ENCODE peak calls at places on chromosomes 12 and 14, in five cellular contexts. One of them, this sample, is unnamed.

GRCh38 chr14:23076785-23077408 is 18.0 kb downstream of the ACIN1 start:
- DNase-seq in lower lobe of right lung: no peak
- DNase-seq in nephron progenitor cell: no peak
- DNase-seq in transverse colon: no peak
- DNase-seq in MM.1S: no peak
- DNase-seq in this sample: peak; percentile 52

GRCh38 chr12:106907846-106908245 is 47.9 kb upstream of the TMEM263 start:
- DNase-seq in transverse colon: no peak
- DNase-seq in lower lobe of right lung: no peak
- DNase-seq in nephron progenitor cell: no peak
- DNase-seq in MM.1S: no peak
- DNase-seq in this sample: no peak

GRCh38 chr12:98725481-98726247 is 80.6 kb downstream of the APAF1 start:
- DNase-seq in lower lobe of right lung: no peak
- DNase-seq in nephron progenitor cell: peak; percentile 50
- DNase-seq in transverse colon: no peak
- DNase-seq in MM.1S: peak; percentile 52
- DNase-seq in this sample: peak; percentile 66

GRCh38 chr12:125287155-125287847 is 222.1 kb downstream of the AACS start:
- DNase-seq in nephron progenitor cell: no peak
- DNase-seq in transverse colon: no peak
- DNase-seq in MM.1S: peak; percentile 43
- DNase-seq in lower lobe of right lung: no peak
- DNase-seq in this sample: no peak

GRCh38 chr12:89708793-89709156 is at the start of gene ATP2B1:
- DNase-seq in MM.1S: peak; percentile 88
- DNase-seq in transverse colon: peak; percentile 92
- DNase-seq in nephron progenitor cell: peak; percentile 86
- DNase-seq in lower lobe of right lung: peak; percentile 94
- DNase-seq in this sample: peak; percentile 95

GRCh38 chr14:23172096-23172495 is 11.4 kb downstream of the SLC7A8 start:
- DNase-seq in nephron progenitor cell: no peak
- DNase-seq in MM.1S: no peak
- DNase-seq in lower lobe of right lung: no peak
- DNase-seq in transverse colon: no peak
- DNase-seq in this sample: no peak

GRCh38 chr12:109192358-109192757 is 76.0 kb downstream of the ACACB start:
- DNase-seq in nephron progenitor cell: no peak
- DNase-seq in transverse colon: no peak
- DNase-seq in MM.1S: no peak
- DNase-seq in lower lobe of right lung: no peak
- DNase-seq in this sample: no peak

GRCh38 chr12:8644345-8645248 is 18.0 kb downstream of the MFAP5 start:
- DNase-seq in nephron progenitor cell: no peak
- DNase-seq in lower lobe of right lung: no peak
- DNase-seq in MM.1S: peak; percentile 89
- DNase-seq in transverse colon: no peak
- DNase-seq in this sample: no peak

GRCh38 chr12:68591716-68592437 is 18.8 kb upstream of the RAP1B start:
- DNase-seq in transverse colon: no peak
- DNase-seq in nephron progenitor cell: no peak
- DNase-seq in MM.1S: peak; percentile 80
- DNase-seq in lower lobe of right lung: no peak
- DNase-seq in this sample: no peak

GRCh38 chr12:97131220-97131981 is 224.3 kb downstream of the NEDD1 start:
- DNase-seq in lower lobe of right lung: no peak
- DNase-seq in MM.1S: no peak
- DNase-seq in transverse colon: no peak
- DNase-seq in nephron progenitor cell: no peak
- DNase-seq in this sample: peak; percentile 92

GRCh38 chr12:123036471-123037285 is 56.2 kb downstream of the ARL6IP4 start:
- DNase-seq in lower lobe of right lung: no peak
- DNase-seq in nephron progenitor cell: no peak
- DNase-seq in transverse colon: no peak
- DNase-seq in MM.1S: no peak
- DNase-seq in this sample: no peak

GRCh38 chr12:101772019-101772774 is 32.9 kb upstream of the SYCP3 start:
- DNase-seq in transverse colon: no peak
- DNase-seq in lower lobe of right lung: no peak
- DNase-seq in nephron progenitor cell: no peak
- DNase-seq in MM.1S: peak; percentile 96
- DNase-seq in this sample: no peak

GRCh38 chr12:79674629-79675028 is 16.1 kb downstream of the PAWR start:
- DNase-seq in nephron progenitor cell: no peak
- DNase-seq in lower lobe of right lung: no peak
- DNase-seq in MM.1S: no peak
- DNase-seq in transverse colon: no peak
- DNase-seq in this sample: no peak

GRCh38 chr12:57813971-57814771 is 4.4 kb downstream of the AVIL start:
- DNase-seq in nephron progenitor cell: no peak
- DNase-seq in MM.1S: no peak
- DNase-seq in transverse colon: no peak
- DNase-seq in lower lobe of right lung: no peak
- DNase-seq in this sample: no peak

GRCh38 chr14:98138666-98139065 is 1133.3 kb downstream of the BCL11B start:
- DNase-seq in MM.1S: peak; percentile 32
- DNase-seq in lower lobe of right lung: no peak
- DNase-seq in nephron progenitor cell: peak; percentile 54
- DNase-seq in transverse colon: peak; percentile 10
- DNase-seq in this sample: peak; percentile 87

GRCh38 chr12:106171117-106171750 is 32.5 kb upstream of the NUAK1 start:
- DNase-seq in nephron progenitor cell: no peak
- DNase-seq in MM.1S: peak; percentile 37
- DNase-seq in lower lobe of right lung: no peak
- DNase-seq in transverse colon: no peak
- DNase-seq in this sample: no peak

GRCh38 chr12:121132601-121133481 is at the start of gene P2RX7:
- DNase-seq in transverse colon: peak; percentile 82
- DNase-seq in lower lobe of right lung: peak; percentile 86
- DNase-seq in nephron progenitor cell: peak; percentile 34
- DNase-seq in MM.1S: peak; percentile 74
- DNase-seq in this sample: peak; percentile 48

GRCh38 chr14:95507701-95508103 is 8.7 kb downstream of the SYNE3 start:
- DNase-seq in nephron progenitor cell: no peak
- DNase-seq in lower lobe of right lung: no peak
- DNase-seq in MM.1S: no peak
- DNase-seq in transverse colon: no peak
- DNase-seq in this sample: no peak

GRCh38 chr14:88872976-88873375 is 48.5 kb downstream of the TTC8 start:
- DNase-seq in lower lobe of right lung: no peak
- DNase-seq in MM.1S: no peak
- DNase-seq in transverse colon: no peak
- DNase-seq in nephron progenitor cell: no peak
- DNase-seq in this sample: no peak

GRCh38 chr14:69368381-69368780 is 29.7 kb downstream of the ERH start:
- DNase-seq in MM.1S: no peak
- DNase-seq in lower lobe of right lung: no peak
- DNase-seq in transverse colon: no peak
- DNase-seq in nephron progenitor cell: no peak
- DNase-seq in this sample: no peak

GRCh38 chr14:34604990-34605389 is 25.0 kb downstream of the SNX6 start:
- DNase-seq in nephron progenitor cell: no peak
- DNase-seq in lower lobe of right lung: no peak
- DNase-seq in MM.1S: no peak
- DNase-seq in transverse colon: no peak
- DNase-seq in this sample: no peak

GRCh38 chr14:68373124-68373646 is 419.7 kb downstream of the ZFP36L1 start:
- DNase-seq in transverse colon: no peak
- DNase-seq in MM.1S: no peak
- DNase-seq in nephron progenitor cell: no peak
- DNase-seq in lower lobe of right lung: no peak
- DNase-seq in this sample: no peak

GRCh38 chr14:55665067-55665700 is 85.2 kb downstream of the KTN1 start:
- DNase-seq in nephron progenitor cell: no peak
- DNase-seq in MM.1S: no peak
- DNase-seq in lower lobe of right lung: no peak
- DNase-seq in transverse colon: no peak
- DNase-seq in this sample: no peak

GRCh38 chr12:57902371-57903042 is 38.9 kb upstream of the ATP23 start:
- DNase-seq in MM.1S: no peak
- DNase-seq in transverse colon: no peak
- DNase-seq in nephron progenitor cell: no peak
- DNase-seq in lower lobe of right lung: no peak
- DNase-seq in this sample: no peak

GRCh38 chr12:11580125-11580751 is 69.2 kb upstream of the ETV6 start:
- DNase-seq in lower lobe of right lung: peak; percentile 55
- DNase-seq in nephron progenitor cell: no peak
- DNase-seq in MM.1S: no peak
- DNase-seq in transverse colon: no peak
- DNase-seq in this sample: no peak

GRCh38 chr14:75050852-75051555 is at the start of gene MLH3:
- DNase-seq in lower lobe of right lung: peak; percentile 88
- DNase-seq in nephron progenitor cell: peak; percentile 86
- DNase-seq in MM.1S: peak; percentile 73
- DNase-seq in transverse colon: peak; percentile 89
- DNase-seq in this sample: peak; percentile 96

GRCh38 chr12:74415633-74416032 is 122.0 kb upstream of the ATXN7L3B start:
- DNase-seq in nephron progenitor cell: peak; percentile 10
- DNase-seq in MM.1S: peak; percentile 53
- DNase-seq in lower lobe of right lung: no peak
- DNase-seq in transverse colon: no peak
- DNase-seq in this sample: peak; percentile 39

GRCh38 chr12:2111816-2112215 is 59.0 kb downstream of the CACNA1C start:
- DNase-seq in MM.1S: no peak
- DNase-seq in transverse colon: no peak
- DNase-seq in lower lobe of right lung: no peak
- DNase-seq in nephron progenitor cell: no peak
- DNase-seq in this sample: no peak

GRCh38 chr12:21764950-21765349 is 9.6 kb downstream of the KCNJ8 start:
- DNase-seq in lower lobe of right lung: no peak
- DNase-seq in nephron progenitor cell: no peak
- DNase-seq in transverse colon: no peak
- DNase-seq in MM.1S: no peak
- DNase-seq in this sample: no peak
- TF ChIP-seq CTCF in lower lobe of right lung: no peak
- TF ChIP-seq CTCF in nephron progenitor cell: no peak
- TF ChIP-seq CTCF in transverse colon: no peak
- TF ChIP-seq CTCF in MM.1S: no peak
- TF ChIP-seq CTCF in this sample: no peak

DNA sequence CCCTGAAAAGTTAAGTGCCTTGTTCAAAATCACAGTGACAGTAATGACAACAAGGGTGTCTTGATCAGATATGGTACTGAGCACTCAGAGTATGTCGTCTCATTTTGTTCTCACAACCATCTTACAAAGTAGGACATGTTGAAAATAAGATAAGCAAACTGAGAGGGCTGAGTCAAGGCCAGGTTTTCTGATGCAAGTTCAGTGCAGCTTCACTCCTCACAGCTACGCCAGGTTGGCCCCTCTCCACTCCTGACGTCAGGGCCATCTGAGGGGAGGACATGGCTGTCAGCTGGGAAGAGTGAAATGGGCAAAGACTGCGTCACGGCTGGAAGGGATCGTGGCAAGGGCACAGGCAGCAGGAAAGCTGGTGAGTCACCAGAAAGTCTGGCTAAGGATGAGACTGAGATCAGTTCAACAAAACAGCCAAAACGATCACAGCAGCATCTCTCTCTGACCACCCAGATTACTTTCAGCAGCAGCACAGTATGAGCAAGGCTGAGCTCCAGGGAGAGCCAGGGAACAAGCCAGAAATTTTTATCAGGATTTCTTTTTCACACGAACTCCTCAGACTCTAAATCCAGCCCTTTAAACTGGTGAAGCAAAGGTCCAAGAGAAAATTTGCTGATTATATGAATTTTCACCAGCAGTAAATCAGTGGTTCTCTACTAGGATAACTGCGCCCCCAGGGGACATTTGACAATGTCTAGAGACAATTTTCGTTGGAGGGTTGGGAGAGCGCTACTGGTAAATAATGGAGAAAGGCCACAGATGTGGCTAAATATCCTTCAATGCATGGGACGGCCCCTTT is 297.9 kb upstream of the AMIGO2 start:
- DNase-seq in lower lobe of right lung: peak; percentile 65
- DNase-seq in nephron progenitor cell: no peak
- DNase-seq in transverse colon: peak; percentile 86
- DNase-seq in MM.1S: no peak
- DNase-seq in this sample: no peak
- TF ChIP-seq CTCF in lower lobe of right lung: no peak
- TF ChIP-seq CTCF in nephron progenitor cell: no peak
- TF ChIP-seq CTCF in transverse colon: no peak
- TF ChIP-seq CTCF in MM.1S: no peak
- TF ChIP-seq CTCF in this sample: no peak

GRCh38 chr14:71165650-71166049 is 258.4 kb downstream of the PCNX1 start:
- DNase-seq in nephron progenitor cell: no peak
- DNase-seq in MM.1S: no peak
- DNase-seq in lower lobe of right lung: no peak
- DNase-seq in transverse colon: peak; percentile 42
- DNase-seq in this sample: no peak

GRCh38 chr14:71169861-71170260 is 262.6 kb downstream of the PCNX1 start:
- DNase-seq in transverse colon: no peak
- DNase-seq in MM.1S: no peak
- DNase-seq in lower lobe of right lung: no peak
- DNase-seq in nephron progenitor cell: no peak
- DNase-seq in this sample: no peak

GRCh38 chr14:71168564-71168963 is 261.3 kb downstream of the PCNX1 start:
- DNase-seq in nephron progenitor cell: no peak
- DNase-seq in MM.1S: no peak
- DNase-seq in transverse colon: no peak
- DNase-seq in lower lobe of right lung: no peak
- DNase-seq in this sample: no peak

GRCh38 chr14:71166434-71166833 is 259.2 kb downstream of the PCNX1 start:
- DNase-seq in nephron progenitor cell: no peak
- DNase-seq in lower lobe of right lung: no peak
- DNase-seq in MM.1S: no peak
- DNase-seq in transverse colon: peak; percentile 34
- DNase-seq in this sample: peak; percentile 57

DNA sequence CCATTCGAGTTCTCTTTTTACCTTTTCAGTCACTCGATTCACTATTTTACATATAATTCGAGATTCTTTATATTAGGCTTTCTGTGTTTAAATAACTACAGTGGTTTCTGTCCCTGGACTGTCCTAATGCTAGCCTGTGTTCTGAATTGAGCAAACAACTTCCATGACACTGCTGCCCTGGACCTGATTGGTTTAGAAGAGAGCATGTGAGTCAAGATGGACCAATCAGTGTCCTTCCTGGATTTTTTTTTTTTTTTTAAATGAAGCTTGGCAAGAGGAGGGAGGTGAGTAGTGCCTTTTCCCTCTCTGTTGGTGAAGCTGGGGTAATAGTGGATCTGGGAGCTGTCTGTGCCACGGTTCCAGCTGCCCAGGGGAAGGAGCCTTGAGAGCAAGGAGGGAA is 261.8 kb downstream of the PCNX1 start:
- DNase-seq in transverse colon: no peak
- DNase-seq in nephron progenitor cell: no peak
- DNase-seq in lower lobe of right lung: no peak
- DNase-seq in MM.1S: no peak
- DNase-seq in this sample: no peak
- TF ChIP-seq CTCF in transverse colon: no peak
- TF ChIP-seq CTCF in nephron progenitor cell: no peak
- TF ChIP-seq CTCF in lower lobe of right lung: no peak
- TF ChIP-seq CTCF in MM.1S: no peak
- TF ChIP-seq CTCF in this sample: no peak

DNA sequence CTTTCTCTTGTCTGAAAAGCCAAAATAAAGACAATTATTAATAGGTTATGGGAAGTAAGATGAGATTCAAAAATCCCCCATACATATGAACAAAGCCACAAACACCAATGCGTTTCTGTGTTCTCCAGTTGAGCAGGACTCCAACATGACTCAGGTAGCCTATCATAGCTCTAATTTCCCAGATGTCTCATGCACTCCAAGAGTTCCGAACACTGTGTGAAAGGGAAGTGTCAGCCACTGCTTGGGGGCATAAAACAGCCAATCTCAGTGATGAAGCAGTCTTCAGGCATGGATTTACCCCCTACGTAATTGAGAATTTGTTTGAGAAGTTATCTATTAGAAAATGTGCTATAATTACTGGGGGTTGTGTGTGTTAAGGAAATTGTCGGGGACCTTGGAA is 153.8 kb upstream of the AVPR1A start:
- DNase-seq in nephron progenitor cell: no peak
- DNase-seq in lower lobe of right lung: no peak
- DNase-seq in transverse colon: no peak
- DNase-seq in MM.1S: no peak
- DNase-seq in this sample: no peak
- TF ChIP-seq CTCF in nephron progenitor cell: no peak
- TF ChIP-seq CTCF in lower lobe of right lung: no peak
- TF ChIP-seq CTCF in transverse colon: no peak
- TF ChIP-seq CTCF in MM.1S: no peak
- TF ChIP-seq CTCF in this sample: no peak